ENCODE peak calls at places on chromosomes 5 and 9, in four cellular contexts. R, M, J and Y are unnamed samples. For H3K9me3, the result is how much of the 10 kb centered on the place peaks cover.

GRCh38 chr5:132215329-132215728 is 12.3 kb downstream of the P4HA2 start:
- DNase-seq in R (peak), J (peak), M (peak), Y (no peak)

GRCh38 chr5:136052692-136053335 is 24.0 kb downstream of the TGFBI start:
- DNase-seq in M (no peak), R (no peak), J (no peak), Y (no peak)

GRCh38 chr5:124742983-124743533 is 3.4 kb downstream of the ZNF608 start:
- DNase-seq in R (peak), M (no peak), J (no peak), Y (no peak)

GRCh38 chr9:15150939-15151338 is 156.1 kb downstream of the TTC39B start:
- DNase-seq in J (no peak), R (no peak), M (no peak), Y (no peak)

GRCh38 chr5:98775246-98775961 is 1.9 kb downstream of the RGMB start:
- DNase-seq in R (no peak), M (no peak), J (no peak), Y (no peak)

GRCh38 chr9:6716766-6717165 is 41.0 kb upstream of the KDM4C start:
- DNase-seq in J (no peak), R (no peak), M (no peak), Y (no peak)

GRCh38 chr5:65880673-65881072 is 45.7 kb upstream of the ERBIN start:
- DNase-seq in R (no peak), M (no peak), J (no peak), Y (no peak)

GRCh38 chr9:98783518-98784226 is 12.7 kb downstream of the ANKS6 start:
- DNase-seq in M (no peak), R (no peak), J (no peak), Y (no peak)

GRCh38 chr9:16708638-16709435 is 161.6 kb downstream of the BNC2 start:
- DNase-seq in J (no peak), M (no peak), R (no peak), Y (no peak)

GRCh38 chr5:172886974-172887491 is 53.0 kb downstream of the ERGIC1 start:
- DNase-seq in J (peak), M (peak), R (no peak), Y (no peak)

GRCh38 chr5:60883229-60883628 is 39.2 kb upstream of the ELOVL7 start:
- DNase-seq in R (no peak), M (no peak), J (no peak), Y (no peak)

DNA sequence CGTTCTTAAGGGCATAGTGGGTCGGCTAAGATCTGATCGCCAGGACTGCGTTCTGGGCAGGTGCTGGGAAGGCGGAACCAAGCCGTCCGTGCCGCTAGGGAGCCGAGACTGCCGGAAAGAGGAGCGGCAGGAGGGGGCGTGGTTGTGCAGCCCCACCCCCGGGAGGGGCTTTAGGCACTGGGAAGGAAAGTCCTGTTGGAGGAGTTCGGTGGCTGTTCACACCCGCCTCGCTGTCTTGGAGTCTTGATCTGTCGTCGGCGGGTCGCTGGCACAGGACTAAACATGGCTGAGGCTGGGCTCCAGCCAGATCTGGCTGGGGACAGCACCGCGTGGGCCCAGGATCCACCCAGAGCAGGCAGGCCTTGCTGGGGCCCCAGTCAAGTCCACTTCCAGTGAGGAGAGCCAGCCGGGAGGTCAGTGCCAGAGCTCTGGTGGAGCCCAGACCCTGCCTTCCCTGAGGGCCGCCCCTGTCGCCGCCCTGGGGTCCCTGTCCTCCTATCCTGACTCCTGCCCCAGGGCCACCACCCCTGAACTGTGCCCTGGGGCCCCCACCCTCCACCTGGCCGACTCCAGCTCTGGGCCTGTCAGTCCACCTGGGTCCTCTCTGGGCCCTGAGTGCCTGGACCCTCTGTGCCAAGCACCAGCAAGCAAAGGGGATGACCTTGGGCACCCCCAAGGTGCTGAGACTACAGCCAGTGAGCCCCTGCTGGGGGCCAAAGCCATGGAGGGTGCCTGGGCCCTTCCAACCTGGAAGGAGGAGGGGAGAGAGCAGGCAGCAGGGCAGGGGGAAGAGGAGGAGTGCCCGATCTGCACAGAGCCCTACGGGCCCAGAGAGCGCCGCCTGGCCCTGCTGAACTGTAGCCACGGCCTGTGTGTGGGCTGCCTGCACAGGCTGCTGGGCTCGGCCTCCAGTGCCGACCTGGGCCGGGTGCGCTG is 4.5 kb downstream of the RNF208 start:
- DNase-seq in R (peak), J (peak), M (peak), Y (no peak)
- H3K27ac ChIP-seq in R (no peak), J (no peak), M (peak), Y (no peak)

GRCh38 chr9:136588663-136589464 is 43.0 kb upstream of the NOTCH1 start:
- DNase-seq in R (peak), M (no peak), J (peak), Y (no peak)
- TF ChIP-seq CTCF in R (no peak), M (no peak), J (no peak), Y (no peak)

GRCh38 chr9:96751815-96752214 is 26.1 kb downstream of the ZNF510 start:
- DNase-seq in J (no peak), M (no peak), R (no peak), Y (no peak)
- H3K9me3 ChIP-seq in J (under half), M (under half), R (half or more), Y (half or more)

GRCh38 chr9:83537331-83538171 is 650 bp downstream of the FRMD3 start:
- DNase-seq in R (no peak), M (no peak), J (peak), Y (no peak)
- H3K27ac ChIP-seq in R (no peak), M (peak), J (peak), Y (no peak)

GRCh38 chr9:72313507-72313906 is 51.5 kb downstream of the ZFAND5 start:
- DNase-seq in M (no peak), J (no peak), R (peak), Y (no peak)

GRCh38 chr9:72312563-72312962 is 52.4 kb downstream of the ZFAND5 start:
- DNase-seq in M (no peak), J (no peak), R (no peak), Y (no peak)

GRCh38 chr9:72309366-72310133 is 55.5 kb downstream of the ZFAND5 start:
- DNase-seq in R (no peak), J (no peak), M (no peak), Y (no peak)

GRCh38 chr9:72315510-72316287 is 49.3 kb downstream of the ZFAND5 start:
- DNase-seq in R (peak), M (peak), J (no peak), Y (no peak)

DNA sequence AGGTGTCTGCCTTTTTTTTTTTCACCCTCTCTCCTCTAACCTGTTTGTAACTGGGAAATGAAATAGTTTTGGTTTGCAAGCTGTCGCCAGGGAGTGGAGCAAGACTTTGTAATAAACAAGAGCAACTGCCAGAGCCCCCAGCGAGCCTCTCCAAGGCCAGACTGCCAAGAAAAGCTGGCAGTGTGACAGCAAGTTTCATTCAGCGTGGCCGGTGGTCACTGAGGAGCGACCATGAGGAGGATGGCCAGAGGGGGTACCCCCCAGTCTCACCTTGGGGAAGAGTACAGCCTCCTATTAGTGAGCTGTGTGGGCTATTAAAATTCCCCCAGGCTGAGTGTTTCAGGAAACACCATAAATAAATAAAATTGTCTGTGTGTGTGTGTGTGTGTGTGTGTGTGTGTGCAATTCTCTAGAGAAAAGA is 49.9 kb downstream of the ZFAND5 start:
- DNase-seq in R (peak), J (peak), M (peak), Y (no peak)
- TF ChIP-seq CTCF in R (no peak), J (no peak), M (no peak), Y (no peak)